ENCODE peak calls at places on chromosomes 13 and 19, in seven cellular contexts. I is esophagus muscularis mucosa, E is transverse colon, M is HCT116, U is GM12878, G is breast epithelium, H is H1. R is an unnamed sample.

GRCh38 chr13:26584713-26585112 is 27.2 kb downstream of the WASF3 start:
- DNase-seq in I (no peak), E (no peak), M (no peak), U (no peak), G (no peak), H (no peak), R (no peak)

GRCh38 chr19:48274173-48274572 is 4.3 kb downstream of the ZNF114 start:
- DNase-seq in I (no peak), E (no peak), M (no peak), U (no peak), G (no peak), H (no peak), R (no peak)

GRCh38 chr13:39803156-39803555 is 147.7 kb downstream of the COG6 start:
- DNase-seq in I (no peak), E (no peak), M (no peak), U (no peak), G (no peak), H (no peak), R (no peak)

GRCh38 chr19:5228932-5229777 is 111.5 kb downstream of the PTPRS start:
- DNase-seq in I (no peak), E (no peak), M (no peak), U (no peak), G (no peak), H (no peak), R (no peak)

GRCh38 chr19:47661161-47661560 is 52.1 kb upstream of the EHD2 start:
- DNase-seq in I (no peak), E (no peak), M (no peak), U (no peak), G (no peak), H (no peak), R (no peak)

GRCh38 chr19:39167461-39168257 is 29.1 kb upstream of the NCCRP1 start:
- DNase-seq in I (no peak), E (peak; percentile 57), M (no peak), U (no peak), G (peak; percentile 71), H (no peak), R (peak; percentile 87)

GRCh38 chr19:45443462-45444317 is 20.0 kb upstream of the ERCC1 start:
- DNase-seq in I (peak; percentile 97), E (peak; percentile 98), M (peak; percentile 83), U (no peak), G (peak; percentile 99), H (peak; percentile 76), R (peak; percentile 97)

GRCh38 chr19:47187797-47188196 is 43.2 kb downstream of the BBC3 start:
- DNase-seq in I (no peak), E (peak; percentile 78), M (no peak), U (no peak), G (no peak), H (no peak), R (no peak)

GRCh38 chr13:106899444-106899843 is 331.5 kb upstream of the ARGLU1 start:
- DNase-seq in I (no peak), E (no peak), M (no peak), U (no peak), G (no peak), H (no peak), R (no peak)

GRCh38 chr13:53266757-53267156 is 238.1 kb downstream of the OLFM4 start:
- DNase-seq in I (no peak), E (no peak), M (no peak), U (no peak), G (no peak), H (no peak), R (no peak)

GRCh38 chr13:24911135-24911524 is 147.2 kb downstream of the RNF17 start:
- DNase-seq in I (no peak), E (no peak), M (no peak), U (no peak), G (no peak), H (no peak), R (no peak)

GRCh38 chr13:51333421-51333820 is 6.1 kb upstream of the SERPINE3 start:
- DNase-seq in I (no peak), E (no peak), M (no peak), U (no peak), G (no peak), H (no peak), R (no peak)

GRCh38 chr13:89688908-89689307 is 1658.6 kb upstream of the MIR17HG start:
- DNase-seq in I (no peak), E (no peak), M (no peak), U (no peak), G (no peak), H (no peak), R (no peak)

GRCh38 chr13:30806784-30807183 is 71.4 kb downstream of the ALOX5AP start:
- DNase-seq in I (no peak), E (no peak), M (no peak), U (no peak), G (no peak), H (no peak), R (no peak)

GRCh38 chr13:42696191-42696590 is 85.2 kb upstream of the FAM216B start:
- DNase-seq in I (no peak), E (no peak), M (no peak), U (no peak), G (no peak), H (no peak), R (no peak)

GRCh38 chr19:45598267-45599011 is 3.6 kb downstream of the GPR4 start:
- DNase-seq in I (no peak), E (no peak), M (no peak), U (no peak), G (no peak), H (no peak), R (no peak)

GRCh38 chr13:109211616-109212015 is 574.8 kb downstream of the IRS2 start:
- DNase-seq in I (no peak), E (no peak), M (peak; percentile 87), U (no peak), G (peak; percentile 70), H (no peak), R (no peak)

GRCh38 chr19:53865918-53866696 is 1.6 kb upstream of the MYADM start:
- DNase-seq in I (no peak), E (peak; percentile 81), M (peak; percentile 60), U (no peak), G (peak; percentile 62), H (no peak), R (peak; percentile 71)

GRCh38 chr19:58108546-58108817 is 10.5 kb upstream of the ZSCAN18 start:
- DNase-seq in I (no peak), E (no peak), M (no peak), U (no peak), G (no peak), H (no peak), R (no peak)

GRCh38 chr19:29202281-29202680 is 10.7 kb downstream of the UQCRFS1 start:
- DNase-seq in I (peak; percentile 57), E (no peak), M (no peak), U (no peak), G (no peak), H (no peak), R (no peak)

GRCh38 chr19:29206453-29206852 is 6.5 kb downstream of the UQCRFS1 start:
- DNase-seq in I (peak; percentile 31), E (no peak), M (no peak), U (no peak), G (no peak), H (no peak), R (no peak)

DNA sequence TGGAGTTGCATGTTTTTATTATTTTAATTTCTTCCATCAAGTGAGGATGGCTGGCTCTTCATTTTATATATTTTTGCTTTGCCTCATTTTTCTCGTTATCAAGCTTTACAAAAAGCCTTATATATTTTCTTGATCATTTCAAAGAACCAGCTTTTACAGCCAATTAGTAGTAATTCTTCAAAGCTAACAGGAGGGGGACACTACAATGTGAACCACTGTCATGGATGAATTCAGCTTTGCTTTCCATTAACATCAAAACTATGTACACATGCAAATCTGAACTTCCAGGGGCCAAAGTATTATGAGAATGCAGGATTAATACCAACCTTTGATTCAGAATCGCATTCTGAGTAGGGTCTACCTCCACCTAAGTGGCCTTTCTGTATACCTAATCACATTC is 11.1 kb downstream of the UQCRFS1 start:
- DNase-seq in I (no peak), E (no peak), M (no peak), U (no peak), G (no peak), H (no peak), R (no peak)
- TF ChIP-seq CTCF in I (no peak), E (no peak), M (no peak), U (no peak), G (no peak), H (no peak), R (no peak)

GRCh38 chr19:41373993-41374392 is 2.3 kb upstream of the TMEM91 start:
- DNase-seq in I (peak; percentile 93), E (peak; percentile 79), M (no peak), U (no peak), G (no peak), H (no peak), R (peak; percentile 88)
- TF ChIP-seq POLR2AphosphoS5 in I (peak; percentile 69), E (peak; percentile 77), M (no peak), U (no peak), G (peak; percentile 24), H (no peak), R (peak; percentile 68)

GRCh38 chr19:35248310-35249145 is at the start of gene LSR:
- DNase-seq in I (peak; percentile 89), E (peak; percentile 94), M (peak; percentile 94), U (peak; percentile 70), G (peak; percentile 85), H (peak; percentile 88), R (peak; percentile 94)

GRCh38 chr19:35249848-35250711 is 1.3 kb downstream of the LSR start:
- DNase-seq in I (peak; percentile 85), E (no peak), M (no peak), U (no peak), G (no peak), H (no peak), R (no peak)

GRCh38 chr19:35246466-35247096 is 2.2 kb upstream of the LSR start:
- DNase-seq in I (peak; percentile 39), E (no peak), M (no peak), U (no peak), G (no peak), H (no peak), R (no peak)

GRCh38 chr19:35249146-35249847 is 495 bp downstream of the LSR start:
- DNase-seq in I (peak; percentile 72), E (peak; percentile 42), M (no peak), U (no peak), G (no peak), H (no peak), R (no peak)

DNA sequence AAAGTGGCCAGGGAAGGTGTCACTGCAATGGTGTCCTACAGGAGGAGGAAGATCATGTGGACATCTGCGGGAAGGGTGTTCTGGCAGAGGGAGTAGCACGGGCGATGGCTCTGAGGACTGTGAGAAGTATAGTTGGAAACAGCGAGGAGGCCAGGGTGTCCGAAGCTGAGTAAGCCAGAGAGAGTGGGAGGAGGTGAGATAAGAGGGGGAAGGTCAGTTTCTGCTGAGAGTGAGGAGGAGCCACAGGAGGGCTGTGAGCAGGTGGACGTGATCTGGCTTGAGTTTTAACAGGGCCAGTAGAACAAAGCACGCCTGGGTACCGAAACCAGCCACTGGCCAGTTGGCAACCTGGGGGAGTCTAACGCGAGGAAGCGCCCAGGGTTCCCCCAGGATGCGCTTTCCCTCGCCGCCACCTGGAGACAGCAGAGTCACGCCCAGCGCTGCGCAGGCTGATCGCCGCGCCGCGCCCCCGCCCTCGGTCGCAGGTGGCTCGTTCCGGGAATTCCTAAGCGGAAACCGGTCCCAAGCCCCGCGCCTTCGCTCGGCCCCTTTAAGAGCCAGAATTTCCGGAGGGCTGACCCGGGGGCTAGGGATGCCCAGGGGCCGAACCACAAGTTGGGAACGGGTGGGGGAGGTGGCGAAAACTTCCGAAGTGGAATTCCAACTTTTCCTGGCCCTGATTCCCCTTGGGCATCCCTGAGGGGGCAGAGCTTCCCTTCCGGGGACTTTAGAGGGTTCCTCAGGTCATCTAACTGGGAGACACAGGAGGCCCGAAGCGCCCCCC is 1.1 kb upstream of the LSR start:
- DNase-seq in I (peak; percentile 80), E (peak; percentile 94), M (peak; percentile 95), U (peak; percentile 46), G (peak; percentile 82), H (peak; percentile 92), R (peak; percentile 93)
- TF ChIP-seq POLR2A in I (no peak), E (no peak), M (peak; percentile 40), U (no peak), G (no peak), H (peak; percentile 82), R (no peak)

GRCh38 chr19:33219261-33219812 is 6.3 kb downstream of the SLC7A10 start:
- DNase-seq in I (no peak), E (no peak), M (no peak), U (no peak), G (no peak), H (no peak), R (no peak)
- TF ChIP-seq CTCF in I (no peak), E (no peak), M (no peak), U (peak; percentile 22), G (no peak), H (peak; percentile 79), R (no peak)